ENCODE peak calls at places on chromosomes 13 and 19, in ten cellular contexts. One of them, this sample, is unnamed.

GRCh38 chr19:56309511-56310185 is 5.0 kb downstream of the ZSCAN5A start:
- DNase-seq in SK-N-SH: peak; percentile 80
- DNase-seq in suprapubic skin: no peak
- DNase-seq in neural progenitor cell: peak; percentile 71
- DNase-seq in epithelial cell of esophagus: peak; percentile 75
- DNase-seq in choroid plexus epithelial cell: peak; percentile 67
- DNase-seq in stomach: peak; percentile 62
- DNase-seq in GM20000: peak; percentile 40
- DNase-seq in thoracic aorta: no peak
- DNase-seq in neural crest cell: peak; percentile 58
- DNase-seq in this sample: no peak

GRCh38 chr13:110054041-110054440 is 252.9 kb downstream of the COL4A1 start:
- DNase-seq in SK-N-SH: no peak
- DNase-seq in suprapubic skin: no peak
- DNase-seq in neural progenitor cell: no peak
- DNase-seq in epithelial cell of esophagus: no peak
- DNase-seq in choroid plexus epithelial cell: no peak
- DNase-seq in stomach: no peak
- DNase-seq in GM20000: no peak
- DNase-seq in thoracic aorta: no peak
- DNase-seq in neural crest cell: no peak
- DNase-seq in this sample: no peak

GRCh38 chr13:110018009-110018408 is 231.6 kb upstream of the IRS2 start:
- DNase-seq in SK-N-SH: no peak
- DNase-seq in suprapubic skin: no peak
- DNase-seq in neural progenitor cell: no peak
- DNase-seq in epithelial cell of esophagus: peak; percentile 28
- DNase-seq in choroid plexus epithelial cell: no peak
- DNase-seq in stomach: no peak
- DNase-seq in GM20000: no peak
- DNase-seq in thoracic aorta: no peak
- DNase-seq in neural crest cell: no peak
- DNase-seq in this sample: no peak

GRCh38 chr13:43293008-43293407 is 269.6 kb downstream of the DNAJC15 start:
- DNase-seq in SK-N-SH: no peak
- DNase-seq in suprapubic skin: no peak
- DNase-seq in neural progenitor cell: no peak
- DNase-seq in epithelial cell of esophagus: no peak
- DNase-seq in choroid plexus epithelial cell: no peak
- DNase-seq in stomach: no peak
- DNase-seq in GM20000: no peak
- DNase-seq in thoracic aorta: no peak
- DNase-seq in neural crest cell: no peak
- DNase-seq in this sample: no peak

GRCh38 chr19:9309139-9309973 is at the start of gene ZNF699:
- DNase-seq in SK-N-SH: peak; percentile 95
- DNase-seq in suprapubic skin: peak; percentile 100
- DNase-seq in neural progenitor cell: peak; percentile 100
- DNase-seq in epithelial cell of esophagus: peak; percentile 98
- DNase-seq in choroid plexus epithelial cell: peak; percentile 98
- DNase-seq in stomach: peak; percentile 99
- DNase-seq in GM20000: peak; percentile 94
- DNase-seq in thoracic aorta: peak; percentile 97
- DNase-seq in neural crest cell: peak; percentile 98
- DNase-seq in this sample: peak; percentile 98

GRCh38 chr19:35959040-35959967 is 23.1 kb downstream of the LRFN3 start:
- DNase-seq in SK-N-SH: peak; percentile 63
- DNase-seq in suprapubic skin: no peak
- DNase-seq in neural progenitor cell: peak; percentile 58
- DNase-seq in epithelial cell of esophagus: no peak
- DNase-seq in choroid plexus epithelial cell: no peak
- DNase-seq in stomach: peak; percentile 60
- DNase-seq in GM20000: peak; percentile 69
- DNase-seq in thoracic aorta: no peak
- DNase-seq in neural crest cell: no peak
- DNase-seq in this sample: no peak

GRCh38 chr19:29260477-29261317 is 47.7 kb upstream of the UQCRFS1 start:
- DNase-seq in SK-N-SH: peak; percentile 52
- DNase-seq in suprapubic skin: no peak
- DNase-seq in neural progenitor cell: peak; percentile 74
- DNase-seq in epithelial cell of esophagus: peak; percentile 1
- DNase-seq in choroid plexus epithelial cell: peak; percentile 18
- DNase-seq in stomach: no peak
- DNase-seq in GM20000: peak; percentile 38
- DNase-seq in thoracic aorta: no peak
- DNase-seq in neural crest cell: peak; percentile 53
- DNase-seq in this sample: no peak

GRCh38 chr13:80337706-80338105 is 3.2 kb downstream of the SPRY2 start:
- DNase-seq in SK-N-SH: no peak
- DNase-seq in suprapubic skin: no peak
- DNase-seq in neural progenitor cell: no peak
- DNase-seq in epithelial cell of esophagus: peak; percentile 14
- DNase-seq in choroid plexus epithelial cell: no peak
- DNase-seq in stomach: no peak
- DNase-seq in GM20000: no peak
- DNase-seq in thoracic aorta: no peak
- DNase-seq in neural crest cell: no peak
- DNase-seq in this sample: no peak

GRCh38 chr19:3619631-3620012 is 7.0 kb downstream of the CACTIN start:
- DNase-seq in SK-N-SH: no peak
- DNase-seq in suprapubic skin: no peak
- DNase-seq in neural progenitor cell: no peak
- DNase-seq in epithelial cell of esophagus: no peak
- DNase-seq in choroid plexus epithelial cell: no peak
- DNase-seq in stomach: no peak
- DNase-seq in GM20000: no peak
- DNase-seq in thoracic aorta: no peak
- DNase-seq in neural crest cell: no peak
- DNase-seq in this sample: no peak

GRCh38 chr19:3618144-3618810 is 8.3 kb downstream of the CACTIN start:
- DNase-seq in SK-N-SH: peak; percentile 98
- DNase-seq in suprapubic skin: no peak
- DNase-seq in neural progenitor cell: peak; percentile 78
- DNase-seq in epithelial cell of esophagus: peak; percentile 34
- DNase-seq in choroid plexus epithelial cell: peak; percentile 61
- DNase-seq in stomach: peak; percentile 73
- DNase-seq in GM20000: peak; percentile 94
- DNase-seq in thoracic aorta: no peak
- DNase-seq in neural crest cell: peak; percentile 48
- DNase-seq in this sample: peak; percentile 63

GRCh38 chr19:3620145-3620816 is 6.3 kb downstream of the CACTIN start:
- DNase-seq in SK-N-SH: no peak
- DNase-seq in suprapubic skin: no peak
- DNase-seq in neural progenitor cell: no peak
- DNase-seq in epithelial cell of esophagus: no peak
- DNase-seq in choroid plexus epithelial cell: no peak
- DNase-seq in stomach: no peak
- DNase-seq in GM20000: no peak
- DNase-seq in thoracic aorta: no peak
- DNase-seq in neural crest cell: no peak
- DNase-seq in this sample: no peak

GRCh38 chr19:3617463-3617862 is 9.1 kb downstream of the CACTIN start:
- DNase-seq in SK-N-SH: no peak
- DNase-seq in suprapubic skin: no peak
- DNase-seq in neural progenitor cell: peak; percentile 20
- DNase-seq in epithelial cell of esophagus: no peak
- DNase-seq in choroid plexus epithelial cell: no peak
- DNase-seq in stomach: peak; percentile 75
- DNase-seq in GM20000: no peak
- DNase-seq in thoracic aorta: no peak
- DNase-seq in neural crest cell: no peak
- DNase-seq in this sample: no peak

DNA sequence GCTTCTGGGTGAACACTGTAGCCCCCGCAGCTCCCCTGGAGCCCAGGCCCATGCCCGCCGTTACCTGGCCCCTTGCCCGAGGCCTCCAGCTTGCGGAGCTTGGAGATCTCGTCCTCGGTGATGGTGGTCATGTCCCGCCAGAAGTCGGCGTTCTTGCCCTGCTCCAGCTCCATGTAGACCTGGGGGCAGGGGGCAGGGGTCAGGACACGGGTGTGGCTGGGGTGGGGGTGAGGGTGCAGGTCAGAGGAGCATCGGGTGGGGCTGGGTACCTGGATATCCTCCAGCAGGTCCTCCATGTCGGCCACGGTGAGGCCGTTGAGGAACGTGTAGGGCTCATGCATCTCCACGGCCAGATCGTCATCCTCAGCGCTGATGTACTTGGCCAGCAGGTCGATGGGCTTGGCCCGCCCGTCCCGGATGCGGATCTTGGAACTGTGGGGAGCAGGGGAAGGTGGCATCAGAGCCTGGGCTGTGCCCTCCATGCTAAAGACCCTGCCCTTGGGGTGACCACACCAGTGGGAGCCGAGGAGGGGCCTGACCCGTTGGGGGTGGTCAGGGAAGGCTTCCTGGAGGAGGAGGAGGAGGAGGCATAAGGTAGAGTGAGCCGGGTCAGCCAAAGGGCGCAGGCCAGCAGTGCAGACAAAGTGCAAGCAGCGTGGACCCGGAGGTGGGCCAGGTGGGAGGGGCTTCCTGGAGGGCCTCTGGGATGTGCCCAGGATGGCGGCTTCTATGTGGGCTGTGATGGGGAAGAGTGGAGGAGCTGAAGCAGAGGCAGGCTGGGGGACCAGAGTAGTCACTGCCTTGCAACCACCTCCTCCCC is 7.6 kb downstream of the CACTIN start:
- DNase-seq in SK-N-SH: no peak
- DNase-seq in suprapubic skin: no peak
- DNase-seq in neural progenitor cell: no peak
- DNase-seq in epithelial cell of esophagus: no peak
- DNase-seq in choroid plexus epithelial cell: no peak
- DNase-seq in stomach: no peak
- DNase-seq in GM20000: no peak
- DNase-seq in thoracic aorta: no peak
- DNase-seq in neural crest cell: no peak
- DNase-seq in this sample: no peak
- TF ChIP-seq CTCF in SK-N-SH: no peak
- TF ChIP-seq CTCF in suprapubic skin: no peak
- TF ChIP-seq CTCF in neural progenitor cell: no peak
- TF ChIP-seq CTCF in epithelial cell of esophagus: no peak
- TF ChIP-seq CTCF in choroid plexus epithelial cell: no peak
- TF ChIP-seq CTCF in stomach: no peak
- TF ChIP-seq CTCF in GM20000: no peak
- TF ChIP-seq CTCF in thoracic aorta: no peak
- TF ChIP-seq CTCF in neural crest cell: no peak
- TF ChIP-seq CTCF in this sample: peak; percentile 48

GRCh38 chr13:55244991-55245644 is 1895.6 kb upstream of the PRR20A start:
- DNase-seq in SK-N-SH: peak; percentile 3
- DNase-seq in suprapubic skin: no peak
- DNase-seq in neural progenitor cell: peak; percentile 70
- DNase-seq in epithelial cell of esophagus: peak; percentile 9
- DNase-seq in choroid plexus epithelial cell: no peak
- DNase-seq in stomach: no peak
- DNase-seq in GM20000: no peak
- DNase-seq in thoracic aorta: no peak
- DNase-seq in neural crest cell: peak; percentile 20
- DNase-seq in this sample: no peak
- TF ChIP-seq CTCF in SK-N-SH: peak; percentile 61
- TF ChIP-seq CTCF in suprapubic skin: peak; percentile 12
- TF ChIP-seq CTCF in neural progenitor cell: peak; percentile 73
- TF ChIP-seq CTCF in epithelial cell of esophagus: peak; percentile 10
- TF ChIP-seq CTCF in choroid plexus epithelial cell: no peak
- TF ChIP-seq CTCF in stomach: peak; percentile 23
- TF ChIP-seq CTCF in GM20000: no peak
- TF ChIP-seq CTCF in thoracic aorta: no peak
- TF ChIP-seq CTCF in neural crest cell: peak; percentile 71
- TF ChIP-seq CTCF in this sample: peak; percentile 13

GRCh38 chr19:53810187-53810546 is 13.9 kb downstream of the NLRP12 start:
- DNase-seq in SK-N-SH: no peak
- DNase-seq in suprapubic skin: no peak
- DNase-seq in neural progenitor cell: no peak
- DNase-seq in epithelial cell of esophagus: no peak
- DNase-seq in choroid plexus epithelial cell: no peak
- DNase-seq in stomach: no peak
- DNase-seq in GM20000: no peak
- DNase-seq in thoracic aorta: no peak
- DNase-seq in neural crest cell: no peak
- DNase-seq in this sample: no peak

GRCh38 chr19:53808710-53809125 is 15.4 kb downstream of the NLRP12 start:
- DNase-seq in SK-N-SH: peak; percentile 49
- DNase-seq in suprapubic skin: no peak
- DNase-seq in neural progenitor cell: peak; percentile 68
- DNase-seq in epithelial cell of esophagus: peak; percentile 42
- DNase-seq in choroid plexus epithelial cell: peak; percentile 71
- DNase-seq in stomach: no peak
- DNase-seq in GM20000: no peak
- DNase-seq in thoracic aorta: no peak
- DNase-seq in neural crest cell: no peak
- DNase-seq in this sample: no peak

GRCh38 chr19:53812335-53812734 is 11.8 kb downstream of the NLRP12 start:
- DNase-seq in SK-N-SH: peak; percentile 39
- DNase-seq in suprapubic skin: no peak
- DNase-seq in neural progenitor cell: peak; percentile 41
- DNase-seq in epithelial cell of esophagus: no peak
- DNase-seq in choroid plexus epithelial cell: no peak
- DNase-seq in stomach: no peak
- DNase-seq in GM20000: no peak
- DNase-seq in thoracic aorta: no peak
- DNase-seq in neural crest cell: no peak
- DNase-seq in this sample: no peak

GRCh38 chr19:53810891-53811290 is 13.2 kb downstream of the NLRP12 start:
- DNase-seq in SK-N-SH: no peak
- DNase-seq in suprapubic skin: no peak
- DNase-seq in neural progenitor cell: no peak
- DNase-seq in epithelial cell of esophagus: no peak
- DNase-seq in choroid plexus epithelial cell: no peak
- DNase-seq in stomach: no peak
- DNase-seq in GM20000: no peak
- DNase-seq in thoracic aorta: no peak
- DNase-seq in neural crest cell: no peak
- DNase-seq in this sample: no peak

DNA sequence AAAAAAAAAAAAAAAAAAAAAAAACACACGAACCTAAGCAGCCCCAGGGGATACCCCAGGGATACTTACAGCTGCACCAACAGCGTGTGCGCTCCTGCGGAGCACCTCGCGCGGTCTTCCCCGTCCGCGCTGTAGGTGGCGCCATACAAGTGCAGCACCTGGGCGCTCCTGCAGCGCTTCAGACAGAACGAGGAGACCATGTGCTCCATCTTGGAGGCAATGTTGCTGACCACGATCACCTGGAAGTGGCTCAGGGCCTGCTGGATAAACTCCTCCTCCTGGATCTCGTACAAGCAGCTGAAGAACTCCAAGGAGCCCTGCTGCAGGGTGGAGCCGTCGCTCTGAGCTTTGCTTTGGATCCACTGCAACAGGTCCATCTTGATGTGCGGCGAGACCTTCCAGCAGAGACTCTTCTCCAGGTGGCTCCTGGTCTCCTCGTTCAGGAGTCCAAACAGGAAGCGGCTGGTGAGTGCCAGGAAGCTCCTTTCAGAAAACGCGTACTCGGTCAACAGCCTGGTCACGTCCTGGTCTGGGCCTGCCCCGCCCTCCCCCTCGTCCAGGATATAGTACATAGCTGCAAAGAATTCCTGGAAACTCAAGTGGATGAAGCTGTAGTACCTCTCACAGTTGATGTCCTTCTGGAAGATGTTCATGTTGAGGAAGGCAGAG is 14.5 kb downstream of the NLRP12 start:
- DNase-seq in SK-N-SH: peak; percentile 46
- DNase-seq in suprapubic skin: no peak
- DNase-seq in neural progenitor cell: peak; percentile 50
- DNase-seq in epithelial cell of esophagus: no peak
- DNase-seq in choroid plexus epithelial cell: peak; percentile 8
- DNase-seq in stomach: no peak
- DNase-seq in GM20000: no peak
- DNase-seq in thoracic aorta: no peak
- DNase-seq in neural crest cell: no peak
- DNase-seq in this sample: no peak
- TF ChIP-seq CTCF in SK-N-SH: peak; percentile 49
- TF ChIP-seq CTCF in suprapubic skin: no peak
- TF ChIP-seq CTCF in neural progenitor cell: peak; percentile 50
- TF ChIP-seq CTCF in epithelial cell of esophagus: no peak
- TF ChIP-seq CTCF in choroid plexus epithelial cell: peak; percentile 27
- TF ChIP-seq CTCF in stomach: no peak
- TF ChIP-seq CTCF in GM20000: no peak
- TF ChIP-seq CTCF in thoracic aorta: no peak
- TF ChIP-seq CTCF in neural crest cell: peak; percentile 38
- TF ChIP-seq CTCF in this sample: no peak

DNA sequence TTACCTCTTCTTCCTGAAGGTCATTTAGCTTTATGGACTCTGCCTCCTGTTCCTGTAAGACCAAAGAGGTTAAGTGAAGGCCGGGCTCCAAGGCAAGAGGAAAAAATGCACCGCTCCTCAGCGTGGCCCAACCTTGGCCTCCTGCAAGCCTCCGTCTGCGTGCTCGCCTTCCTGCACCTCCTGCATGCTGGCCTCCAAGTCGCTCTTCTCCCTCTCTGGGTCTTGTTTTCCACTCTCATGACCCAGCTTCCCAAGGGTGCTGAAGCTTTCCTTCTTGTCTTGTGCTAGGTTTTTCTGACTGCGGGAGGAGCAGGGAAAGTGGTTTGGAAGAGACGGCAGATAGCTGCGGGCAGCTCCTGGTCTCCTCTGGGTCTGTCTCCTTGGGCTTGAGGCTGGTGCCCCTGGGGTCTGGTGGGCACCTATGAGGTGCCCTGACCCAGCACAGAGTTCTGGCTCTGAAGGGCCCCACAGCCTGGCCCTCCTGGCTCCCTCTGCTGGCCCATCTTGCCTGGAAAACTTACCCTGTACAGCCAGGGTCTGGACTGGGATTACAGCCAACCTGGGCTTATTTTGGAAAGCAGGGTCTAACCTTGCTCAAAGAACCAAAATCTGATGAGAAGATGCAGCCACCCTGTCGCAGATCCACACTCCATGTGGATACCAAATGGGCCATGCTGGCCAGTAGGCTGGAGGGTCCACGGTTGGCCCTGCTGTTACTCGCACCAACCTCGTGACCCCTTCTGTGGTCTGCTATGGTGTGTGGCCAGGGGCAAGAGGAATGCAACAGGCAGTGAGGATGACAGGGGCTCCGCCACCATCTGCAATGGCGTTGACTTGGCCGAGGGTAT is 5.2 kb downstream of the C13orf46 start:
- DNase-seq in SK-N-SH: no peak
- DNase-seq in suprapubic skin: no peak
- DNase-seq in neural progenitor cell: no peak
- DNase-seq in epithelial cell of esophagus: no peak
- DNase-seq in choroid plexus epithelial cell: no peak
- DNase-seq in stomach: no peak
- DNase-seq in GM20000: no peak
- DNase-seq in thoracic aorta: no peak
- DNase-seq in neural crest cell: no peak
- DNase-seq in this sample: peak; percentile 8
- TF ChIP-seq CTCF in SK-N-SH: peak; percentile 20
- TF ChIP-seq CTCF in suprapubic skin: no peak
- TF ChIP-seq CTCF in neural progenitor cell: no peak
- TF ChIP-seq CTCF in epithelial cell of esophagus: peak; percentile 7
- TF ChIP-seq CTCF in choroid plexus epithelial cell: peak; percentile 22
- TF ChIP-seq CTCF in stomach: no peak
- TF ChIP-seq CTCF in GM20000: peak; percentile 3
- TF ChIP-seq CTCF in thoracic aorta: no peak
- TF ChIP-seq CTCF in neural crest cell: no peak
- TF ChIP-seq CTCF in this sample: no peak

This sample was measured in mesothelial cell of epicardium.